ENCODE peak calls at places on chromosomes 11 and 22, in six cellular contexts. E is IMR-90, H is A549, G is cardiac muscle cell, Q is spleen, R is adrenal gland. P is an unnamed sample.

GRCh38 chr11:94604496-94604895 is 37.3 kb downstream of the PIWIL4 start:
- DNase-seq in H (no peak), R (no peak), Q (no peak), E (peak), G (no peak), P (no peak)

GRCh38 chr11:69439651-69440464 is 41.6 kb upstream of the LINC01488 start:
- DNase-seq in H (no peak), G (no peak), E (peak), Q (peak), R (no peak), P (no peak)

GRCh38 chr11:57305523-57305922 is 19.2 kb downstream of the TNKS1BP1 start:
- DNase-seq in H (no peak), Q (no peak), R (no peak), E (no peak), G (no peak), P (no peak)

GRCh38 chr11:116336540-116336939 is 436.2 kb downstream of the BUD13 start:
- DNase-seq in G (no peak), Q (no peak), E (no peak), H (no peak), R (no peak), P (no peak)

GRCh38 chr11:8098361-8098760 is 17.4 kb downstream of the TUB start:
- DNase-seq in R (no peak), Q (peak), E (peak), G (peak), H (no peak), P (no peak)

GRCh38 chr11:134024420-134025085 is 44.3 kb upstream of the JAM3 start:
- DNase-seq in R (no peak), E (peak), Q (no peak), G (no peak), H (no peak), P (no peak)

GRCh38 chr11:96012086-96012824 is 88.3 kb upstream of the MTMR2 start:
- DNase-seq in E (peak), R (peak), H (peak), G (peak), Q (peak), P (peak)

GRCh38 chr11:125214466-125215204 is 50.1 kb downstream of the PKNOX2 start:
- DNase-seq in E (no peak), H (no peak), G (peak), R (no peak), Q (peak), P (no peak)

GRCh38 chr22:41936894-41937169 is 10.1 kb downstream of the CENPM start:
- DNase-seq in Q (peak), H (no peak), G (no peak), E (no peak), R (no peak), P (no peak)

GRCh38 chr22:41256254-41256897 is 15.6 kb upstream of the CHADL start:
- DNase-seq in G (peak), H (peak), R (no peak), Q (no peak), E (peak), P (no peak)

GRCh38 chr11:128055576-128056217 is 531.7 kb downstream of the ETS1 start:
- DNase-seq in Q (no peak), R (no peak), E (no peak), H (no peak), G (no peak), P (no peak)

GRCh38 chr11:132588366-132588765 is 943.9 kb downstream of the OPCML start:
- DNase-seq in Q (no peak), R (no peak), G (no peak), H (no peak), E (peak), P (no peak)

GRCh38 chr22:50503475-50504145 is 3.9 kb downstream of the LMF2 start:
- DNase-seq in H (no peak), R (no peak), E (no peak), G (no peak), Q (no peak), P (no peak)

GRCh38 chr22:24187731-24188644 is 6.7 kb downstream of the SUSD2 start:
- DNase-seq in H (no peak), Q (peak), R (no peak), E (no peak), G (no peak), P (no peak)

GRCh38 chr11:124793466-124794278 is 6.5 kb downstream of the MSANTD2 start:
- DNase-seq in E (peak), Q (no peak), R (peak), G (peak), H (peak), P (no peak)

GRCh38 chr11:65588199-65589054 is 7.2 kb downstream of the KCNK7 start:
- DNase-seq in E (peak), R (peak), G (peak), Q (peak), H (peak), P (no peak)

GRCh38 chr11:12949456-12949855 is 59.7 kb upstream of the RASSF10 start:
- DNase-seq in H (no peak), E (no peak), R (no peak), G (no peak), Q (no peak), P (no peak)

GRCh38 chr11:71305041-71305440 is 52.7 kb upstream of the SHANK2 start:
- DNase-seq in E (no peak), R (no peak), Q (peak), H (no peak), G (no peak), P (no peak)

GRCh38 chr11:107271425-107271824 is 186.2 kb downstream of the CWF19L2 start:
- DNase-seq in R (no peak), G (no peak), H (no peak), E (no peak), Q (no peak), P (no peak)

GRCh38 chr11:80240245-80240644 is 799.4 kb upstream of the TENM4 start:
- DNase-seq in H (no peak), R (no peak), Q (no peak), E (no peak), G (no peak), P (no peak)

GRCh38 chr11:81963018-81963417 is 770.6 kb downstream of the FAM181B start:
- DNase-seq in H (peak), Q (no peak), R (no peak), G (peak), E (no peak), P (no peak)

GRCh38 chr11:116396332-116396731 is 376.5 kb downstream of the BUD13 start:
- DNase-seq in H (no peak), G (no peak), Q (no peak), R (no peak), E (no peak), P (no peak)

GRCh38 chr11:90134420-90135003 is at the start of gene NAALAD2:
- DNase-seq in G (peak), H (peak), Q (peak), E (peak), R (peak), P (peak)

GRCh38 chr22:41989246-41989645 is 9.3 kb upstream of the WBP2NL start:
- DNase-seq in R (no peak), G (no peak), H (no peak), E (no peak), Q (peak), P (no peak)

DNA sequence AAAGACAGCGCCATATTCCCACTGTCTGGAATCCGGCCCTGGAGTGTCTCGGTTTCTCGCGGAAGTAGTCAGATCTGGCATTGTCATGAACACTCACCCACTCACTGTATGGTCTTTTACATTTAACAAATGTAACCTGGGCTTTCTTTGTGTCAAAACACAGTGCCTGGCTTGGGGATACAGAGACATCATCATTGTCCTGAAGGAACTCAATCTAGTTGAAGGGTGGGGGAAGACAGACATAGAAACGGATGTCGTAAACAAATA is 1.3 kb upstream of the NECTIN1 start:
- DNase-seq in G (no peak), E (no peak), H (no peak), Q (no peak), R (no peak), P (no peak)
- H3K4me3 ChIP-seq in G (no peak), E (no peak), H (peak), Q (peak), R (no peak), P (peak)

GRCh38 chr11:111820059-111820375 is 51.4 kb downstream of the ALG9 start:
- DNase-seq in Q (no peak), E (peak), G (no peak), R (no peak), H (no peak), P (no peak)

GRCh38 chr11:111823629-111824028 is 47.8 kb downstream of the ALG9 start:
- DNase-seq in H (no peak), R (no peak), G (no peak), Q (no peak), E (no peak), P (no peak)

GRCh38 chr11:111823131-111823530 is 48.2 kb downstream of the ALG9 start:
- DNase-seq in R (no peak), G (no peak), Q (no peak), E (no peak), H (no peak), P (no peak)

GRCh38 chr11:111815489-111815888 is 49.3 kb upstream of the PPP2R1B start:
- DNase-seq in G (no peak), E (peak), Q (no peak), R (no peak), H (no peak), P (no peak)

GRCh38 chr11:111819161-111820058 is 52.0 kb downstream of the ALG9 start:
- DNase-seq in H (no peak), R (peak), E (peak), Q (no peak), G (peak), P (no peak)
- TF ChIP-seq CTCF in H (no peak), R (no peak), E (no peak), Q (no peak), G (no peak), P (no peak)

GRCh38 chr11:120337896-120338840 is 2.0 kb downstream of the ARHGEF12 start:
- DNase-seq in G (no peak), Q (no peak), H (no peak), R (no peak), E (peak), P (no peak)

GRCh38 chr11:120336641-120337132 is 474 bp downstream of the ARHGEF12 start:
- DNase-seq in R (peak), E (peak), Q (no peak), H (peak), G (no peak), P (no peak)

GRCh38 chr11:120337133-120337895 is 1.1 kb downstream of the ARHGEF12 start:
- DNase-seq in G (peak), Q (peak), R (peak), H (no peak), E (no peak), P (peak)

GRCh38 chr11:120340529-120340928 is 4.3 kb downstream of the ARHGEF12 start:
- DNase-seq in H (no peak), Q (no peak), G (no peak), R (no peak), E (peak), P (no peak)

GRCh38 chr11:120339394-120339890 is 3.2 kb downstream of the ARHGEF12 start:
- DNase-seq in Q (no peak), E (peak), G (no peak), R (no peak), H (no peak), P (no peak)
- H3K27ac ChIP-seq in Q (peak), E (peak), G (peak), R (no peak), H (peak), P (peak)

DNA sequence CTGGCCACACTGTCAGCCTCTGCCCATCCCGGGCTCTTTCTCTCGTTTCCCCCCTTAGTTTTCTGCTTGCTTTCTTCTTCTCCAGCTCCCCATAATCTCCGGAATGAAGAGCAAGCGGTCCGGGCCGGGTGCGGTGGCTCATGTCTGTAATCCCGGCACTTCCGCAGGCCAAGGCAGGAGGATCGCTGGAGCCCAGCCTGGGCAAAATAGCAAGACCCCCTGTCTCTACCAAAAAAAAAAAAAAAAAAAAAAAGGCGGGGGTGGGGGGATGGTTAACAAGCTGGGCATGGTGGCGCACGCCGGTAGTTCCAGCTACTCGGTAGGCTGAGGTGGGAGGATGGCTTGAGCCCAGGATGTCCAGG is 40.8 kb downstream of the AHNAK start:
- DNase-seq in E (no peak), R (no peak), G (peak), H (no peak), Q (no peak), P (no peak)
- H3K4me3 ChIP-seq in E (no peak), R (no peak), G (no peak), H (no peak), Q (no peak), P (peak)

DNA sequence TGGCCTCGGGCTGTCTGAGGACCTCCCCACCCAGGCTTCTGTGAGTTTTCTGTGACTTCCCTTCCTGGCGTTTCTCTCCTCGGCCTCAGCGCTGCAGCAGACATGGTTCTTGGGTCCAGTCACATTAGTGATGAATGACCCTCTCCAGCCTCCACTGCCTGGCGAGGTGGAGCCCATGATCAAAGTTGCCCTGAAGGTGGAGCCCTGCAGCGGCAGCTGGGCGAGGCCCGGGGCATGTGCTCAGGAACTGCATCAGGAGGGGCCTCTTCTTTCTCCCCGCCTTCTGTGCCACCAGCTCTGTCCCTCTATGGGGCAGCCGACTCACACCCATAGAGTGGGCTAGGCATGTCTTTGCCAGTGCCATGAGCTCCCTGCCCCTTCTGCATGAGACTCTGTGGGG is 1079.7 kb downstream of the TBC1D22A start:
- DNase-seq in G (no peak), R (no peak), E (no peak), H (no peak), Q (no peak), P (no peak)
- TF ChIP-seq CTCF in G (no peak), R (no peak), E (no peak), H (no peak), Q (no peak), P (no peak)

GRCh38 chr22:49013707-49014106 is 814.0 kb downstream of the BRD1 start:
- DNase-seq in H (no peak), Q (no peak), G (no peak), E (no peak), R (peak), P (no peak)

GRCh38 chr22:49016909-49017768 is 810.5 kb downstream of the BRD1 start:
- DNase-seq in R (peak), Q (peak), E (no peak), H (no peak), G (no peak), P (no peak)

GRCh38 chr22:49015993-49016908 is 811.4 kb downstream of the BRD1 start:
- DNase-seq in G (no peak), Q (no peak), H (no peak), R (peak), E (no peak), P (no peak)

GRCh38 chr22:49014227-49015201 is 813.2 kb downstream of the BRD1 start:
- DNase-seq in R (peak), H (no peak), E (no peak), G (no peak), Q (no peak), P (peak)

GRCh38 chr22:49015459-49015858 is 812.2 kb downstream of the BRD1 start:
- DNase-seq in G (no peak), Q (no peak), E (no peak), H (no peak), R (peak), P (no peak)
- H3K27ac ChIP-seq in G (no peak), Q (peak), E (no peak), H (no peak), R (no peak), P (no peak)

GRCh38 chr11:16941935-16942334 is 72.3 kb downstream of the PLEKHA7 start:
- DNase-seq in H (no peak), Q (no peak), G (no peak), R (no peak), E (no peak), P (no peak)

GRCh38 chr11:16942342-16942741 is 71.9 kb downstream of the PLEKHA7 start:
- DNase-seq in H (no peak), E (no peak), R (no peak), Q (no peak), G (no peak), P (no peak)

GRCh38 chr11:16945671-16946469 is 68.3 kb downstream of the PLEKHA7 start:
- DNase-seq in Q (peak), G (peak), H (peak), E (peak), R (peak), P (no peak)

GRCh38 chr11:16942917-16943316 is 71.3 kb downstream of the PLEKHA7 start:
- DNase-seq in G (no peak), Q (no peak), R (no peak), E (no peak), H (no peak), P (no peak)

GRCh38 chr11:16946477-16947282 is 67.5 kb downstream of the PLEKHA7 start:
- DNase-seq in R (no peak), Q (no peak), H (no peak), G (no peak), E (no peak), P (no peak)
- H3K4me3 ChIP-seq in R (no peak), Q (no peak), H (no peak), G (no peak), E (no peak), P (no peak)

GRCh38 chr11:21976210-21976609 is 216.7 kb upstream of the ANO5 start:
- DNase-seq in Q (no peak), R (no peak), E (no peak), G (no peak), H (no peak), P (no peak)

GRCh38 chr11:21969841-21970240 is 223.0 kb upstream of the ANO5 start:
- DNase-seq in G (no peak), Q (no peak), E (no peak), H (no peak), R (no peak), P (no peak)

GRCh38 chr11:21975242-21975641 is 217.6 kb upstream of the ANO5 start:
- DNase-seq in Q (no peak), E (no peak), G (no peak), H (peak), R (no peak), P (no peak)
- TF ChIP-seq CTCF in Q (no peak), E (no peak), G (no peak), H (no peak), R (no peak), P (no peak)

P was measured in dorsolateral prefrontal cortex.